ENCODE peak calls at places on chromosomes 4 and X, in seven cellular contexts. T is Panc1; C is activated naive CD8-positive, alpha-beta T cell treated with anti-CD3 and anti-CD28 coated beads, Interleukin-2, amount 50 U/mL, for 24 hours; E is DND-41; M is activated CD8-positive, alpha-beta T cell treated with anti-CD3 and anti-CD28 coated beads, Interleukin-2, amount 10 ng/mL, durations not matched to agents 7 days and 5 days; Y is right lobe of liver; X is thoracic aorta. W is an unnamed sample.

GRCh38 chrX:109352121-109352556 is 129.7 kb downstream of the GUCY2F start:
- ATAC-seq in T (no peak), C (no peak), E (no peak), M (no peak), Y (peak), X (no peak), W (no peak)

GRCh38 chr4:147799986-147800555 is 68.2 kb downstream of the ARHGAP10 start:
- ATAC-seq in T (no peak), C (peak), E (peak), M (peak), Y (no peak), X (no peak), W (peak)

GRCh38 chr4:182853731-182854130 is 63.5 kb downstream of the DCTD start:
- ATAC-seq in T (no peak), C (no peak), E (no peak), M (no peak), Y (no peak), X (no peak), W (no peak)

GRCh38 chr4:74181225-74181624 is 23.3 kb downstream of the MTHFD2L start:
- ATAC-seq in T (no peak), C (peak), E (peak), M (no peak), Y (no peak), X (no peak), W (no peak)

GRCh38 chr4:40648742-40649281 is 19.1 kb upstream of the RBM47 start:
- ATAC-seq in T (no peak), C (no peak), E (no peak), M (no peak), Y (peak), X (peak), W (no peak)

GRCh38 chrX:40201486-40201885 is 103.7 kb upstream of the BCOR start:
- ATAC-seq in T (no peak), C (peak), E (peak), M (peak), Y (no peak), X (no peak), W (peak)

GRCh38 chr4:184979461-184980124 is 38.7 kb upstream of the HELT start:
- ATAC-seq in T (no peak), C (no peak), E (no peak), M (no peak), Y (no peak), X (no peak), W (no peak)

GRCh38 chr4:38610844-38611550 is 53.0 kb upstream of the KLF3 start:
- ATAC-seq in T (no peak), C (no peak), E (no peak), M (no peak), Y (peak), X (no peak), W (no peak)

GRCh38 chr4:7336067-7336569 is 98.6 kb downstream of the PSAPL1 start:
- ATAC-seq in T (no peak), C (no peak), E (no peak), M (no peak), Y (no peak), X (no peak), W (no peak)

GRCh38 chr4:2871911-2872310 is 28.3 kb downstream of the ADD1 start:
- ATAC-seq in T (no peak), C (peak), E (peak), M (no peak), Y (no peak), X (no peak), W (peak)

GRCh38 chr4:25908491-25908901 is 5.5 kb upstream of the SMIM20 start:
- ATAC-seq in T (peak), C (no peak), E (no peak), M (no peak), Y (no peak), X (no peak), W (no peak)

GRCh38 chrX:87621697-87622096 is 104.1 kb downstream of the KLHL4 start:
- ATAC-seq in T (no peak), C (no peak), E (no peak), M (no peak), Y (no peak), X (no peak), W (no peak)

GRCh38 chrX:20374866-20375530 is 108.3 kb upstream of the RPS6KA3 start:
- ATAC-seq in T (no peak), C (no peak), E (no peak), M (no peak), Y (no peak), X (no peak), W (no peak)

GRCh38 chrX:16671005-16671404 is 21.0 kb downstream of the S100G start:
- ATAC-seq in T (peak), C (no peak), E (peak), M (peak), Y (peak), X (no peak), W (no peak)

GRCh38 chr4:107153956-107154355 is 117.8 kb upstream of the DKK2 start:
- ATAC-seq in T (no peak), C (no peak), E (no peak), M (no peak), Y (no peak), X (no peak), W (no peak)

GRCh38 chrX:47169726-47170515 is 23.7 kb upstream of the UBA1 start:
- ATAC-seq in T (peak), C (no peak), E (no peak), M (no peak), Y (peak), X (no peak), W (no peak)

GRCh38 chr4:68359508-68359907 is 9.6 kb upstream of the YTHDC1 start:
- ATAC-seq in T (no peak), C (peak), E (peak), M (peak), Y (no peak), X (no peak), W (peak)

GRCh38 chrX:13855689-13856425 is 39.0 kb upstream of the GPM6B start:
- ATAC-seq in T (no peak), C (no peak), E (no peak), M (no peak), Y (no peak), X (no peak), W (no peak)

GRCh38 chr4:168059251-168059650 is 33.1 kb upstream of the ANXA10 start:
- ATAC-seq in T (no peak), C (no peak), E (no peak), M (no peak), Y (no peak), X (no peak), W (no peak)